ENCODE peak calls at places on chromosome 5, in seven cellular contexts. F is fibroblast of mammary gland; V is neural crest cell; Y is anterior cingulate cortex; J is small intestine; Q is ovary; P is CD8-positive, alpha-beta T cell. R is an unnamed sample.

GRCh38 chr5:14216902-14217301 is 73.8 kb downstream of the TRIO start:
- DNase-seq in F (no peak), P (no peak), V (no peak), J (no peak), Y (no peak), Q (no peak), R (no peak)

GRCh38 chr5:176355400-176356178 is 6.0 kb downstream of the KIAA1191 start:
- DNase-seq in Y (no peak), V (no peak), F (no peak), Q (no peak), P (no peak), J (no peak), R (no peak)

GRCh38 chr5:40680741-40681350 is 1.1 kb downstream of the PTGER4 start:
- DNase-seq in J (peak), V (no peak), Y (no peak), P (peak), Q (peak), F (no peak), R (peak)

GRCh38 chr5:158880514-158881001 is 219.2 kb downstream of the EBF1 start:
- DNase-seq in F (no peak), J (no peak), P (no peak), Q (no peak), Y (no peak), V (no peak), R (no peak)

GRCh38 chr5:176368726-176369125 is 3.4 kb downstream of the ARL10 start:
- DNase-seq in F (no peak), V (no peak), J (no peak), P (no peak), Y (no peak), Q (no peak), R (no peak)

GRCh38 chr5:3116366-3116765 is 364.9 kb upstream of the IRX2 start:
- DNase-seq in Y (no peak), V (no peak), Q (no peak), F (no peak), P (no peak), J (no peak), R (no peak)

GRCh38 chr5:98605010-98605425 is 168.4 kb upstream of the RGMB start:
- DNase-seq in Y (no peak), J (no peak), P (no peak), V (no peak), F (no peak), Q (no peak), R (no peak)

GRCh38 chr5:119678351-119679028 is 49.1 kb downstream of the FAM170A start:
- DNase-seq in Y (no peak), V (no peak), P (no peak), Q (no peak), J (no peak), F (no peak), R (no peak)

GRCh38 chr5:116944171-116944570 is 369.5 kb upstream of the SEMA6A start:
- DNase-seq in V (no peak), P (no peak), F (no peak), J (no peak), Q (no peak), Y (no peak), R (peak)

GRCh38 chr5:172681421-172681820 is 40.4 kb downstream of the NEURL1B start:
- DNase-seq in J (no peak), Y (no peak), V (no peak), Q (no peak), F (no peak), P (no peak), R (no peak)

GRCh38 chr5:59768204-59769040 is 125.1 kb downstream of the PDE4D start:
- DNase-seq in F (peak), P (no peak), Y (peak), V (peak), J (peak), Q (peak), R (peak)

GRCh38 chr5:112738180-112738560 is 485 bp downstream of the APC start:
- DNase-seq in F (peak), Y (peak), J (no peak), P (no peak), V (no peak), Q (no peak), R (no peak)

GRCh38 chr5:27947088-27947487 is 908.7 kb upstream of the CDH9 start:
- DNase-seq in V (no peak), J (no peak), P (no peak), F (no peak), Q (no peak), Y (no peak), R (no peak)